ENCODE peak calls at places on chromosomes 11 and 22, in eight cellular contexts. K is spleen; G is stimulated activated CD4-positive, alpha-beta T cell treated with anti-CD3 and anti-CD28 coated beads, Interleukin-15, amount 100 ng/mL, for 1 hour; X is stimulated activated naive CD8-positive, alpha-beta T cell treated with anti-CD3 and anti-CD28 coated beads, Interleukin-15, Interleukin-2, amounts not matched to agents 100 U/mL and 50 U/mL, for 24 hours; E is cardiac fibroblast; A is osteocyte; F is mucosa of descending colon; I is stimulated activated CD8-positive, alpha-beta memory T cell treated with anti-CD3 and anti-CD28 coated beads, Interleukin-7, amount 100 ng/mL, for 24 hours. O is an unnamed sample.

GRCh38 chr11:61134801-61135257 is 26.4 kb downstream of the VPS37C start:
- DNase-seq in K (peak), G (no peak), X (no peak), E (no peak), A (no peak), F (no peak), I (no peak), O (no peak)

GRCh38 chr11:40129276-40129675 is 1330.2 kb downstream of the LRRC4C start:
- DNase-seq in K (no peak), G (no peak), X (no peak), E (no peak), A (no peak), F (no peak), I (no peak), O (no peak)

GRCh38 chr22:28222976-28223375 is 303.9 kb upstream of the PITPNB start:
- DNase-seq in K (no peak), G (no peak), X (no peak), E (no peak), A (no peak), F (no peak), I (no peak), O (no peak)

GRCh38 chr11:101914349-101914736 is 467 bp upstream of the CEP126 start:
- DNase-seq in K (no peak), G (no peak), X (no peak), E (peak), A (no peak), F (no peak), I (no peak), O (no peak)

GRCh38 chr11:67372993-67373915 is at the start of gene CLCF1:
- DNase-seq in K (peak), G (peak), X (peak), E (peak), A (peak), F (peak), I (no peak), O (peak)

GRCh38 chr22:45096256-45096907 is 67.3 kb upstream of the NUP50 start:
- DNase-seq in K (no peak), G (peak), X (peak), E (peak), A (no peak), F (peak), I (peak), O (peak)

GRCh38 chr11:61911124-61911700 is 6.2 kb downstream of the RAB3IL1 start:
- DNase-seq in K (peak), G (no peak), X (no peak), E (no peak), A (no peak), F (no peak), I (no peak), O (no peak)

GRCh38 chr11:36577859-36578258 is 10.1 kb downstream of the RAG1 start:
- DNase-seq in K (no peak), G (no peak), X (no peak), E (peak), A (no peak), F (no peak), I (no peak), O (no peak)

GRCh38 chr22:35037089-35037488 is 28.9 kb upstream of the ISX start:
- DNase-seq in K (no peak), G (no peak), X (no peak), E (no peak), A (no peak), F (no peak), I (no peak), O (no peak)

GRCh38 chr22:37201066-37201820 is 11.0 kb downstream of the SSTR3 start:
- DNase-seq in K (peak), G (no peak), X (no peak), E (no peak), A (no peak), F (no peak), I (no peak), O (peak)

GRCh38 chr22:19325296-19325950 is 33.9 kb upstream of the CLTCL1 start:
- DNase-seq in K (no peak), G (no peak), X (no peak), E (peak), A (no peak), F (no peak), I (no peak), O (no peak)

GRCh38 chr11:33063326-33063775 is 24.0 kb downstream of the TCP11L1 start:
- DNase-seq in K (no peak), G (no peak), X (no peak), E (peak), A (no peak), F (no peak), I (no peak), O (no peak)

GRCh38 chr11:35058318-35058717 is 80.7 kb upstream of the CD44 start:
- DNase-seq in K (no peak), G (no peak), X (no peak), E (no peak), A (no peak), F (no peak), I (no peak), O (no peak)

GRCh38 chr11:70074701-70075100 is 3.4 kb upstream of the ANO1 start:
- DNase-seq in K (no peak), G (no peak), X (no peak), E (no peak), A (no peak), F (no peak), I (no peak), O (no peak)

GRCh38 chr11:1970956-1971355 is 23.8 kb downstream of the MRPL23 start:
- DNase-seq in K (peak), G (no peak), X (no peak), E (no peak), A (peak), F (no peak), I (no peak), O (no peak)

GRCh38 chr22:31333648-31334047 is 12.5 kb downstream of the PATZ1 start:
- DNase-seq in K (no peak), G (no peak), X (no peak), E (no peak), A (no peak), F (no peak), I (no peak), O (no peak)

GRCh38 chr22:40220316-40221054 is 42.8 kb downstream of the TNRC6B start:
- DNase-seq in K (no peak), G (no peak), X (no peak), E (peak), A (no peak), F (no peak), I (no peak), O (no peak)

GRCh38 chr22:35350539-35351503 is 30.1 kb upstream of the HMOX1 start:
- DNase-seq in K (peak), G (peak), X (peak), E (peak), A (peak), F (peak), I (peak), O (peak)

GRCh38 chr11:124832571-124832970 is 32.4 kb upstream of the MSANTD2 start:
- DNase-seq in K (no peak), G (no peak), X (no peak), E (no peak), A (peak), F (no peak), I (no peak), O (no peak)

GRCh38 chr11:118834428-118835028 is 43.6 kb upstream of the DDX6 start:
- DNase-seq in K (no peak), G (no peak), X (no peak), E (peak), A (no peak), F (no peak), I (no peak), O (no peak)

GRCh38 chr22:30287626-30288413 is 1.5 kb downstream of the CASTOR1 start:
- DNase-seq in K (peak), G (peak), X (peak), E (peak), A (peak), F (peak), I (peak), O (peak)

GRCh38 chr11:132771746-132772145 is 760.6 kb downstream of the OPCML start:
- DNase-seq in K (no peak), G (no peak), X (no peak), E (no peak), A (no peak), F (no peak), I (no peak), O (no peak)

GRCh38 chr11:41461057-41461681 is 1.7 kb upstream of the LRRC4C start:
- DNase-seq in K (no peak), G (no peak), X (no peak), E (peak), A (no peak), F (peak), I (no peak), O (no peak)

GRCh38 chr22:45296628-45297297 is 12.0 kb downstream of the UPK3A start:
- DNase-seq in K (no peak), G (no peak), X (no peak), E (no peak), A (no peak), F (no peak), I (no peak), O (peak)

GRCh38 chr22:49678137-49678841 is 149.4 kb downstream of the BRD1 start:
- DNase-seq in K (peak), G (no peak), X (no peak), E (no peak), A (peak), F (no peak), I (no peak), O (no peak)

GRCh38 chr11:119720311-119720710 is 8.7 kb downstream of the NECTIN1 start:
- DNase-seq in K (peak), G (no peak), X (no peak), E (no peak), A (no peak), F (no peak), I (no peak), O (no peak)

O was measured in activated naive CD4-positive, alpha-beta T cell treated with anti-CD3 and anti-CD28 coated beads, Interleukin-2, amount 50 U/mL, for 16 hours.